ENCODE peak calls at places on chromosome 21, in six cellular contexts. P, C, V, O, W and Q are unnamed samples. For H3K36me3, the result is how much of the 10 kb centered on the place peaks cover.

GRCh38 chr21:18522181-18522771 is 118.7 kb upstream of the TMPRSS15 start:
- DNase-seq in P (no peak), C (no peak), V (no peak), O (no peak), W (peak), Q (peak)

GRCh38 chr21:42764443-42764760 is 111.0 kb downstream of the PDE9A start:
- DNase-seq in P (no peak), C (no peak), V (no peak), O (no peak), W (no peak), Q (no peak)

GRCh38 chr21:37198989-37199924 is 67.9 kb downstream of the VPS26C start:
- DNase-seq in P (peak), C (no peak), V (no peak), O (no peak), W (no peak), Q (no peak)

GRCh38 chr21:37324558-37324957 is 42.0 kb upstream of the DYRK1A start:
- DNase-seq in P (no peak), C (no peak), V (no peak), O (no peak), W (no peak), Q (no peak)

GRCh38 chr21:26115346-26115745 is 55.2 kb downstream of the APP start:
- DNase-seq in P (no peak), C (no peak), V (no peak), O (no peak), W (no peak), Q (no peak)

GRCh38 chr21:42746593-42747266 is 93.3 kb downstream of the PDE9A start:
- DNase-seq in P (no peak), C (no peak), V (peak), O (no peak), W (no peak), Q (no peak)

GRCh38 chr21:41548781-41549180 is 40.8 kb upstream of the TMPRSS2 start:
- DNase-seq in P (no peak), C (no peak), V (no peak), O (no peak), W (no peak), Q (no peak)

GRCh38 chr21:27823652-27824201 is 856.8 kb upstream of the ADAMTS5 start:
- DNase-seq in P (no peak), C (no peak), V (no peak), O (no peak), W (no peak), Q (no peak)

GRCh38 chr21:34524671-34525601 is 12.9 kb upstream of the KCNE1 start:
- DNase-seq in P (peak), C (no peak), V (no peak), O (no peak), W (no peak), Q (peak)

GRCh38 chr21:41821756-41822431 is 55.0 kb upstream of the RIPK4 start:
- DNase-seq in P (no peak), C (no peak), V (no peak), O (no peak), W (no peak), Q (no peak)

GRCh38 chr21:25639922-25640670 is 1.0 kb downstream of the JAM2 start:
- DNase-seq in P (no peak), C (no peak), V (no peak), O (no peak), W (peak), Q (peak)

GRCh38 chr21:33424214-33424613 is 21.0 kb downstream of the IFNGR2 start:
- DNase-seq in P (no peak), C (no peak), V (no peak), O (no peak), W (no peak), Q (no peak)

GRCh38 chr21:33419538-33420123 is 16.4 kb downstream of the IFNGR2 start:
- DNase-seq in P (peak), C (no peak), V (no peak), O (no peak), W (no peak), Q (no peak)

GRCh38 chr21:33425825-33426224 is 22.6 kb downstream of the IFNGR2 start:
- DNase-seq in P (peak), C (no peak), V (no peak), O (no peak), W (no peak), Q (no peak)

GRCh38 chr21:33418686-33419085 is 15.5 kb downstream of the IFNGR2 start:
- DNase-seq in P (no peak), C (no peak), V (no peak), O (no peak), W (no peak), Q (no peak)

DNA sequence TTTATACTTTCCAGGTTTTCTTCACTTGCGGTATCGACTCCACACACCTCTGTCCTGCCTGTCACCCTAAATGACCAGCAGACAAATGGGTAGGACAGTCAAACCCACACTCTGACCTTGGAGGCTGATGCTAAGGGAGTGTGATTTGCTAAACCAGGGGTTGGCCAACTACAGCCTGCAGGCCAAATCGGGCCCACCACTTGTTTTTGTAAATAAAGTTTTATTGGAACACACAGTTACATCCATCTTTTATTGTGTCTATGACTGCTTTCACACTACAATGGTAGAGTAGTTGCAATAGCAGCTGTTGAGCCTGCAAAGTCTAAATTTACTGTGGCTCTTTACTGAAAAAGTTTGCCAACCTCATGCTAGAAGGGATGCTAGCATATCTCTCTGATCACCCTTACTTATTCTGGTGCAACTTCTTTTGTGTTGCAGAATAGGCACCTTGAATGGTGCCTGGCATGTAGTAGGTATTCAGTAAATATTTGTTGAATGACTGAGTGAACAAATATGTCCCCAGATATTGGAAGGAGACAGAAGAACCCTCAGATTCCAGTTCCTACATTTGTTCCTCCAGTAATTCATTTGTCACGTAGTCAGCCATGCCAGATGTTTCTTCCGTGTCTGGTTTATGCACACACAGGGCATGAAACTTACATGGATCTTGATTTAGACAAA is 18.6 kb downstream of the IFNGR2 start:
- DNase-seq in P (no peak), C (no peak), V (no peak), O (no peak), W (no peak), Q (no peak)
- H3K36me3 ChIP-seq in P (under half), C (under half), V (under half), O (under half), W (under half), Q (under half)

DNA sequence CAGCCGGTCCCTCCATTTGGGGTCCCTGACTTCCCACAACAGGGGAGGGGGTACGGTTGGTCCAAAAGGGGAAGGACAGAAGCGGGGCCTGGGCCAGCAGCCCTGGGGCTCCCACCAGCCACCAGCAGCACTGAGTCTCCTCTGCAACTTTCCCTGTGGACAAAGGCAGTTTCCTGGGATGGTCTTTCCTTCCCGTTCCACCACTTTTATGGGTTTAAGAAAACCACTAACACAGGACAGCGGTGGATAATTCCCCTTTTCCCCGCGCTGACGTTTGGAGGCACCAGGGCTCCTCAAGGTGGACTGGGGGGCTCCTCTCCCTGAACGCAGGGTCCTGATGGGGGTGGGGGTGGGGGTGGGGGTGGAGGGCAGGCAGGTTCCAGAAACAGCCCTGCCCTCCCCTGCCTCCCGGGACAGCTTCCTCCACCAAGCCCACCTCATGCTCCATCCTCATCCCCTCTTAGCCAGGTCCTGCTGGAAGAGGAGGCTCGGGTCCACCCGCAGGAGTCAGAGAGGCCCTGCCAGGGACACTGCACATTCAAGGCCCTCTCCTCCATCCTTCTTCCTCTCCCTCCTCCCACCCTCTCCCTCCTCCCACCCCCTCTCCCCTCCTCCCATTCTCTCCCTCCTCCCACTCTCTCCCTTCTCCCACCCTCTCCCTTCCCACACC is 4.8 kb upstream of the COL6A1 start:
- DNase-seq in P (no peak), C (no peak), V (no peak), O (no peak), W (no peak), Q (no peak)
- H3K36me3 ChIP-seq in P (under half), C (under half), V (under half), O (under half), W (under half), Q (under half)

GRCh38 chr21:33067457-33067856 is 2.5 kb upstream of the OLIG1 start:
- DNase-seq in P (no peak), C (no peak), V (no peak), O (no peak), W (no peak), Q (no peak)
- H3K36me3 ChIP-seq in P (under half), C (under half), V (under half), O (under half), W (under half), Q (under half)

GRCh38 chr21:31700040-31700439 is 31.9 kb downstream of the SCAF4 start:
- DNase-seq in P (no peak), C (no peak), V (no peak), O (no peak), W (no peak), Q (no peak)

GRCh38 chr21:31698461-31698860 is 33.5 kb downstream of the SCAF4 start:
- DNase-seq in P (no peak), C (no peak), V (no peak), O (no peak), W (no peak), Q (no peak)

GRCh38 chr21:31693222-31693621 is 33.7 kb downstream of the SOD1 start:
- DNase-seq in P (no peak), C (no peak), V (no peak), O (no peak), W (no peak), Q (no peak)

DNA sequence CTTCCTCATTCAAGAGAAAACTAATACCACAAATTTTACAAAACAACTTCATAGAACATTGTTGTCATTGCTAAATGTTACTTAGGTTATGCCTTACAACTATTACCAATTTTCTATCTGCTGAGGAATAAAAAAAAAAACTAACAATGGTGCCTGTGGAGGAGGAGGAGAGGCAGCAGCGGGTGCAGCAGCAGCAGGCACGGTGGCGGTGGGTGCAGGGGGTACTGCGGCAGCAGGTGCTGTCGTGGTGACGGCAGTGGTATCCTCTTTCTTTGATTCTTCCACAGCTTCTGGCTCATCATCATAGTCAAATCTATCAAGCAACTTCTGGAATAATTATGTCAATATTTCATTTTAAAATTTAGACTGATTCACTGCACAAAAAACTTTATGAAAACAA is 35.5 kb downstream of the SCAF4 start:
- DNase-seq in P (no peak), C (no peak), V (no peak), O (no peak), W (no peak), Q (no peak)
- H3K36me3 ChIP-seq in P (under half), C (under half), V (under half), O (under half), W (half or more), Q (half or more)

GRCh38 chr21:45525153-45525909 is 16.9 kb downstream of the SLC19A1 start:
- DNase-seq in P (no peak), C (no peak), V (no peak), O (no peak), W (peak), Q (no peak)
- H3K36me3 ChIP-seq in P (under half), C (under half), V (under half), O (under half), W (under half), Q (under half)